ENCODE peak calls at places on chromosomes 7 and 10, in four cellular contexts. Z is breast epithelium, M is neural crest cell, E is brain microvascular endothelial cell. D is an unnamed sample.

GRCh38 chr7:88153378-88153777 is 66.5 kb downstream of the SRI start:
- DNase-seq in M (no peak), E (no peak), Z (no peak), D (no peak)

GRCh38 chr10:63671317-63671937 is 150.2 kb downstream of the REEP3 start:
- DNase-seq in Z (no peak), M (no peak), E (no peak), D (no peak)

GRCh38 chr7:50771120-50772002 is 11.3 kb downstream of the GRB10 start:
- DNase-seq in Z (no peak), E (no peak), M (no peak), D (no peak)

GRCh38 chr7:101959829-101960228 is 142.4 kb downstream of the CUX1 start:
- DNase-seq in E (no peak), M (no peak), Z (no peak), D (no peak)

GRCh38 chr7:50534690-50535290 is 30.4 kb downstream of the DDC start:
- DNase-seq in E (peak), Z (no peak), M (no peak), D (no peak)

GRCh38 chr10:14904316-14904732 is 25.7 kb downstream of the SUV39H2 start:
- DNase-seq in M (no peak), Z (no peak), E (peak), D (peak)

GRCh38 chr7:10998984-10999757 is 25.5 kb downstream of the PHF14 start:
- DNase-seq in Z (no peak), M (no peak), E (peak), D (no peak)

GRCh38 chr7:135800560-135800959 is 51.9 kb upstream of the FAM180A start:
- DNase-seq in E (peak), M (no peak), Z (no peak), D (no peak)

GRCh38 chr7:28329616-28330373 is 82.5 kb upstream of the CREB5 start:
- DNase-seq in M (no peak), Z (no peak), E (no peak), D (no peak)

GRCh38 chr10:102327641-102328040 is 67.9 kb upstream of the NFKB2 start:
- DNase-seq in E (no peak), M (no peak), Z (no peak), D (no peak)

GRCh38 chr10:104589431-104589830 is 51.7 kb upstream of the SORCS3 start:
- DNase-seq in E (no peak), M (no peak), Z (no peak), D (no peak)

GRCh38 chr10:104591451-104591850 is 49.6 kb upstream of the SORCS3 start:
- DNase-seq in E (no peak), Z (no peak), M (no peak), D (no peak)

GRCh38 chr10:104584541-104584940 is 56.5 kb upstream of the SORCS3 start:
- DNase-seq in Z (no peak), M (no peak), E (no peak), D (no peak)

GRCh38 chr10:104589871-104590270 is 51.2 kb upstream of the SORCS3 start:
- DNase-seq in Z (no peak), M (no peak), E (peak), D (no peak)
- TF ChIP-seq CTCF in Z (no peak), M (no peak), E (no peak), D (no peak)

GRCh38 chr10:84160663-84161362 is 12.8 kb upstream of the GPR15LG start:
- DNase-seq in M (no peak), E (no peak), Z (no peak), D (no peak)
- TF ChIP-seq CTCF in M (no peak), E (peak), Z (no peak), D (peak)

GRCh38 chr7:30562498-30562897 is 32.2 kb upstream of the GARS1 start:
- DNase-seq in Z (no peak), E (peak), M (no peak), D (no peak)
- TF ChIP-seq CTCF in Z (no peak), E (peak), M (no peak), D (no peak)

GRCh38 chr10:70672165-70672992 is at the start of gene ADAMTS14:
- DNase-seq in M (peak), E (no peak), Z (no peak), D (no peak)
- TF ChIP-seq CTCF in M (no peak), E (no peak), Z (no peak), D (no peak)

GRCh38 chr10:124293641-124294449 is 124.9 kb downstream of the OAT start:
- DNase-seq in Z (no peak), E (no peak), M (no peak), D (no peak)

GRCh38 chr10:124296813-124297788 is 121.6 kb downstream of the OAT start:
- DNase-seq in M (no peak), E (no peak), Z (no peak), D (no peak)

GRCh38 chr10:124294811-124295770 is 123.6 kb downstream of the OAT start:
- DNase-seq in M (no peak), Z (no peak), E (no peak), D (no peak)

GRCh38 chr10:124298891-124299290 is 119.8 kb downstream of the OAT start:
- DNase-seq in M (no peak), E (no peak), Z (no peak), D (no peak)

GRCh38 chr10:124296121-124296812 is 122.5 kb downstream of the OAT start:
- DNase-seq in E (no peak), M (no peak), Z (no peak), D (no peak)
- TF ChIP-seq CTCF in E (no peak), M (no peak), Z (no peak), D (no peak)